ENCODE peak calls at places on chromosome 3, in four cellular contexts. H is A549, Q is HepG2, Y is SK-N-SH. Z is an unnamed sample.

GRCh38 chr3:161371441-161372320 is at the start of gene SPTSSB:
- DNase-seq in H (peak), Q (peak), Y (peak), Z (no peak)

GRCh38 chr3:130081371-130081881 is at the start of gene ALG1L2:
- DNase-seq in Y (no peak), H (no peak), Q (no peak), Z (no peak)

GRCh38 chr3:105598047-105598796 is 231.5 kb downstream of the ALCAM start:
- DNase-seq in Y (no peak), H (peak), Q (no peak), Z (no peak)

GRCh38 chr3:123688241-123688747 is 103.4 kb upstream of the HACD2 start:
- DNase-seq in Y (no peak), Q (peak), H (peak), Z (no peak)

GRCh38 chr3:158683216-158683975 is 10.9 kb upstream of the LXN start:
- DNase-seq in Y (no peak), Q (no peak), H (no peak), Z (no peak)

GRCh38 chr3:151421956-151422355 is 37.4 kb upstream of the P2RY12 start:
- DNase-seq in Q (no peak), Y (no peak), H (no peak), Z (no peak)

GRCh38 chr3:46705751-46706572 is 4.8 kb downstream of the TMIE start:
- DNase-seq in Q (no peak), H (no peak), Y (no peak), Z (no peak)

GRCh38 chr3:134803051-134803505 is 8.0 kb downstream of the EPHB1 start:
- DNase-seq in Q (no peak), H (no peak), Y (no peak), Z (peak)

GRCh38 chr3:97815149-97815917 is 6.5 kb upstream of the CRYBG3 start:
- DNase-seq in H (no peak), Y (no peak), Q (no peak), Z (no peak)

GRCh38 chr3:73461582-73461981 is 163.2 kb downstream of the PDZRN3 start:
- DNase-seq in H (no peak), Q (no peak), Y (no peak), Z (no peak)

GRCh38 chr3:125513490-125514115 is 6.4 kb downstream of the SNX4 start:
- DNase-seq in Q (no peak), H (no peak), Y (no peak), Z (no peak)

GRCh38 chr3:159814161-159814560 is 174.5 kb upstream of the IL12A start:
- DNase-seq in H (no peak), Y (no peak), Q (no peak), Z (no peak)

GRCh38 chr3:87324609-87325008 is 48.2 kb upstream of the POU1F1 start:
- DNase-seq in H (no peak), Q (no peak), Y (no peak), Z (no peak)

GRCh38 chr3:79039192-79039591 is 728.6 kb downstream of the ROBO1 start:
- DNase-seq in Y (no peak), H (no peak), Q (no peak), Z (no peak)

GRCh38 chr3:144085964-144086363 is 114.3 kb downstream of the DIPK2A start:
- DNase-seq in Y (no peak), H (no peak), Q (no peak), Z (no peak)

DNA sequence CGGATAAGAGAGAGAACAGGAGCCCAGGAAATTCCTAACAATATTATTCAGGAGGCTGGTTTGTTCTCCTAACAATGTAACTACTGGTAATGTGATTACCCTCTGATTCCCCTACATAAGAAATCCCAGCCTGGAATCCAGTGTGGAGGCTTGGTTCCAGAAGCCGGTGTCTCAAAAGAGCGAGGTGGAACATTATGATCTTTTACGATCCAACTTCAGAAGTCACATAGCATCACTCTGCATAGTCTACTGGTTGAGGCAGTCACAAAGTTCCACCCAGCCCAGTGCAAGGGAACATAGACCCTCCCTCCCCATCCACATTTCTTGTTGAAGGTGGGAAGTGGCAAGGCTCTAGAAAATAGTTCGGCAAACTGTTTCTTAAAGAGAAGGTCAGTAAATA is 81.6 kb upstream of the GALNT15 start:
- DNase-seq in Y (no peak), Q (no peak), H (no peak), Z (no peak)
- TF ChIP-seq PBX3 in Y (no peak), Q (no peak), H (no peak), Z (no peak)

DNA sequence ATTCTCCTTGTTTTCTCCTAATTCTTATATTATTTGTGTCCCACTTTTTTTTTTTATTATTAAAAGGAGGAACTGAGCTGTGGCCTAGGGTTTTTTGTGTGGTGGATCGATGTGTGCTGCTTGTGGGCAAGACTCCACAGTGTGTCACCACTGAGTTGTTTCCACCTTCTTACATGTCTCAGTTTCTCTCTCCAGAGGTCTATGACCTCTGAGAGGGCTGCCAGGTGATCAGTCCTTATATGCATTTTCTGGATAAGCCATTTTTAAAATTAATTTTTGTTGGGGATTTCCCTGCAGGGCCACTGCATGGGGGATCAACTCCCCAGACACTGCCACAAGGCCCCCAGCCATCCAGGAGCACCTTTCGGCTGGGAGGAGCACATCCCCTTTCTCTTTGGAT is 27.8 kb downstream of the IQCF6 start:
- DNase-seq in Y (no peak), Q (no peak), H (no peak), Z (no peak)
- TF ChIP-seq CTCF in Y (no peak), Q (no peak), H (no peak), Z (no peak)

DNA sequence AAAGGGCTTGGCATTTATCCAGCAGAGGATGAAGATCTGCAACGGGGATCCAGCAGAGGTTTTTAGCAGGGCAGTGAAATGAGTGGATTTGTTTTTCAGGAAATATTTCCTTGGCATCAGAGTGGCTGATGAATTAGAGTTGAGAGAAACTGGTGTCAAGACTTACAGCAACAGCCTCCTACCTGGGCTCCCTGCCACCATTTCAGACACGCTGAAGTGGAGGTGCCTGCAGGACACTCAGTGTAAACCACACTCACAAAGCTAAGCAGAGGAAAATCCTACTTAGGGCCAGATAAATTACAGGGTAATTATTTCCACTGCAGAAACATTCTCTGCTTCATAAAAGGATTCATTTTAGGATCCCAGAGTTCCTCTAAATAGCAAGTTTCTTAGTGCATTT is 519.7 kb downstream of the FGF12 start:
- DNase-seq in H (no peak), Q (no peak), Y (no peak), Z (no peak)
- TF ChIP-seq PBX3 in H (no peak), Q (no peak), Y (no peak), Z (no peak)

GRCh38 chr3:113728661-113729060 is 17.4 kb downstream of the NAA50 start:
- DNase-seq in H (no peak), Q (no peak), Y (no peak), Z (no peak)
- TF ChIP-seq CTCF in H (no peak), Q (no peak), Y (no peak), Z (no peak)

GRCh38 chr3:117252208-117252607 is 542.6 kb downstream of the TUSC7 start:
- DNase-seq in Q (no peak), Y (no peak), H (peak), Z (no peak)
- TF ChIP-seq PBX3 in Q (no peak), Y (no peak), H (no peak), Z (no peak)

DNA sequence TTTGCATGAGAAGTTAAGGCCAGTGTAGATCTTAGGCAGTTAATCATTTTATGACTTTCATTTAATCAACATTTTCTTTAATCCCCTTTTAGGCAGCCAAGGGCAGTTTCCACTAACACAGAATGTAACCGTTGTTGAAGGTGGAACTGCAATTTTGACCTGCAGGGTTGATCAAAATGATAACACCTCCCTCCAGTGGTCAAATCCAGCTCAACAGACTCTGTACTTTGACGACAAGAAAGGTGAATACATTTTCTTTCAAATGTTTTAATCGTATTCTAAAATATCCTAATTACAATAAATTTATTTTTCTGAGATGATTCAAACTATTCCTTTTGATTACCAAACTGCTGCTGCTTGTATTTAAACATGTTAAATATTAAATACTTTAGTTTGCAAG is 843.2 kb downstream of the CADM2 start:
- DNase-seq in H (peak), Y (peak), Q (peak), Z (no peak)
- TF ChIP-seq CTCF in H (peak), Y (peak), Q (peak), Z (no peak)

DNA sequence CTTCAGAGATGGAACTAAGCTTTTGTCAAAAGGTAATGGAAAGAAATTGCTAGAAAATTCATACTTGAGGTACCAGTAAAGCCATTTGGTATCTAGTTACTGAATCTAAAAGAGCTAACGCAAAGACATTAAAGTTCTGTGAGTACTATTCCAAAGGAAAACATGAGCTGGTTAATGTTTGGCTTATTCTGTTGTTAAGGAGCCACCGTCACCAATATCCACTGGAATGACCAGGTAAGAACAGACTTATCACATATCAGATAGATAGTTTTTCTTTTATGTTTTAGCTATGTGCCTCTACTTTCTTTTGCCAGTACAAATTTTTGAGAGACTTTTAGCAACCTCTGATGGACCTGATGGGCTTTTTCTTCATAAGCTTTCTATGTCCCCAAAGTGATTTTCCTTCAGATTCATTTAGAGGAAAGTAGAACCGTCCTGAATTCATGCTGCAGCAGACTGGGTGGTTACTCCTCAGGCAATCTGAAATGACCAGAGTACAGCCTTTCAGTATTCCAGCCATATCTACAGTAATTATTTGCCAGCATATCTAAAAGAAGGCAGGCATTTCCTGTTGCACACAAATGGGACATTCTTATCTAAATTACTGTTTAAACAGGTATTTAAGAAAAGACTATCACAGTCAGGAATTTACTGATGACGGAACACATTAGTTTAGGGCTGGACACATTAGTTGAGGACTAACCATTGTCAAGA is 274.1 kb downstream of the MECOM start:
- DNase-seq in H (no peak), Y (no peak), Q (peak), Z (no peak)
- TF ChIP-seq PBX3 in H (no peak), Y (no peak), Q (no peak), Z (no peak)